ENCODE peak calls at places on chromosomes 3 and 15, in four cellular contexts. One of them, this sample, is unnamed.

GRCh38 chr3:16509721-16510619 is 3.5 kb downstream of the RFTN1 start:
- DNase-seq in spleen: no peak
- DNase-seq in EL: no peak
- DNase-seq in Calu3: no peak
- DNase-seq in this sample: no peak

GRCh38 chr15:24954783-24955548 is at the start of the genes SNRPN and SNURF:
- DNase-seq in spleen: peak
- DNase-seq in EL: peak
- DNase-seq in Calu3: no peak
- DNase-seq in this sample: peak

GRCh38 chr15:98231696-98232440 is 271.4 kb downstream of the ARRDC4 start:
- DNase-seq in spleen: no peak
- DNase-seq in EL: peak
- DNase-seq in Calu3: no peak
- DNase-seq in this sample: no peak

GRCh38 chr3:139561428-139561827 is 21.9 kb upstream of the RBP1 start:
- DNase-seq in spleen: no peak
- DNase-seq in EL: no peak
- DNase-seq in Calu3: no peak
- DNase-seq in this sample: no peak

GRCh38 chr3:129597792-129598381 is 8.6 kb downstream of the PLXND1 start:
- DNase-seq in spleen: no peak
- DNase-seq in EL: peak
- DNase-seq in Calu3: no peak
- DNase-seq in this sample: no peak

GRCh38 chr15:22945071-22945470 is 35.1 kb downstream of the CYFIP1 start:
- DNase-seq in spleen: peak
- DNase-seq in EL: no peak
- DNase-seq in Calu3: no peak
- DNase-seq in this sample: no peak

GRCh38 chr3:99128740-99129505 is 227.4 kb upstream of the DCBLD2 start:
- DNase-seq in spleen: no peak
- DNase-seq in EL: peak
- DNase-seq in Calu3: peak
- DNase-seq in this sample: no peak

GRCh38 chr3:60217156-60217911 is 1033.9 kb downstream of the FHIT start:
- DNase-seq in spleen: no peak
- DNase-seq in EL: no peak
- DNase-seq in Calu3: no peak
- DNase-seq in this sample: no peak

GRCh38 chr3:168155207-168155785 is 59.6 kb upstream of the GOLIM4 start:
- DNase-seq in spleen: no peak
- DNase-seq in EL: no peak
- DNase-seq in Calu3: no peak
- DNase-seq in this sample: no peak

GRCh38 chr3:196268270-196269163 is 19.0 kb downstream of the PCYT1A start:
- DNase-seq in spleen: no peak
- DNase-seq in EL: peak
- DNase-seq in Calu3: peak
- DNase-seq in this sample: no peak

GRCh38 chr3:190911382-190911781 is 48.9 kb upstream of the GMNC start:
- DNase-seq in spleen: no peak
- DNase-seq in EL: no peak
- DNase-seq in Calu3: no peak
- DNase-seq in this sample: no peak

GRCh38 chr3:147939425-147940196 is 530.4 kb downstream of the ZIC1 start:
- DNase-seq in spleen: no peak
- DNase-seq in EL: no peak
- DNase-seq in Calu3: no peak
- DNase-seq in this sample: no peak